ENCODE peak calls at places on chromosomes 11 and 22, in nine cellular contexts. X, R, N, W, E, G, K, B and H are unnamed samples. For H3K27me3, the result is how much of the 10 kb centered on the place peaks cover.

GRCh38 chr11:93477684-93478234 is 65.4 kb downstream of the SMCO4 start:
- DNase-seq in X (no peak), R (no peak), N (no peak), W (no peak), E (no peak), G (no peak), K (no peak), B (no peak), H (no peak)

GRCh38 chr11:129854229-129854805 is 38.7 kb downstream of the TMEM45B start:
- DNase-seq in X (no peak), R (no peak), N (no peak), W (no peak), E (no peak), G (no peak), K (peak), B (no peak), H (no peak)

GRCh38 chr22:48318575-48319320 is 1508.9 kb downstream of the BRD1 start:
- DNase-seq in X (no peak), R (no peak), N (peak), W (no peak), E (no peak), G (no peak), K (no peak), B (no peak), H (no peak)

GRCh38 chr11:75705541-75705940 is 12.1 kb upstream of the MOGAT2 start:
- DNase-seq in X (no peak), R (no peak), N (no peak), W (no peak), E (no peak), G (no peak), K (no peak), B (no peak), H (no peak)

GRCh38 chr11:2725367-2726300 is 25.8 kb upstream of the KCNQ1OT1 start:
- DNase-seq in X (no peak), R (peak), N (no peak), W (peak), E (peak), G (peak), K (peak), B (no peak), H (no peak)

GRCh38 chr11:120571476-120571875 is 59.9 kb downstream of the GRIK4 start:
- DNase-seq in X (no peak), R (no peak), N (no peak), W (no peak), E (no peak), G (no peak), K (no peak), B (no peak), H (no peak)

GRCh38 chr11:115005663-115006062 is 327.3 kb downstream of the NXPE2 start:
- DNase-seq in X (no peak), R (no peak), N (no peak), W (no peak), E (no peak), G (no peak), K (no peak), B (no peak), H (no peak)

GRCh38 chr22:33476206-33476605 is 418.0 kb upstream of the SYN3 start:
- DNase-seq in X (no peak), R (no peak), N (no peak), W (no peak), E (no peak), G (no peak), K (no peak), B (no peak), H (no peak)

GRCh38 chr22:37019309-37020191 is at the start of the genes MPST and TST:
- DNase-seq in X (peak), R (peak), N (peak), W (peak), E (peak), G (peak), K (peak), B (peak), H (peak)

GRCh38 chr22:38963872-38964271 is 6.5 kb downstream of the APOBEC3A start:
- DNase-seq in X (no peak), R (no peak), N (no peak), W (no peak), E (no peak), G (no peak), K (no peak), B (no peak), H (no peak)

GRCh38 chr11:65639623-65640482 is 2.0 kb downstream of the SIPA1 start:
- DNase-seq in X (no peak), R (no peak), N (peak), W (no peak), E (no peak), G (no peak), K (no peak), B (no peak), H (no peak)

GRCh38 chr22:39717099-39717498 is 146.5 kb downstream of the CACNA1I start:
- DNase-seq in X (no peak), R (no peak), N (no peak), W (no peak), E (no peak), G (no peak), K (no peak), B (no peak), H (no peak)

GRCh38 chr22:17132112-17132511 is 11.0 kb upstream of the TMEM121B start:
- DNase-seq in X (no peak), R (no peak), N (no peak), W (no peak), E (no peak), G (no peak), K (no peak), B (no peak), H (no peak)

GRCh38 chr22:46622081-46622521 is 1.9 kb downstream of the GRAMD4 start:
- DNase-seq in X (peak), R (no peak), N (peak), W (peak), E (no peak), G (no peak), K (no peak), B (no peak), H (no peak)

GRCh38 chr22:19874307-19875060 is 19.8 kb upstream of the GNB1L start:
- DNase-seq in X (peak), R (no peak), N (peak), W (peak), E (no peak), G (no peak), K (peak), B (peak), H (no peak)

GRCh38 chr22:30253205-30253852 is 6.8 kb upstream of the LIF start:
- DNase-seq in X (peak), R (no peak), N (peak), W (peak), E (peak), G (peak), K (peak), B (peak), H (peak)

GRCh38 chr11:68598816-68599653 is 85.3 kb upstream of the GAL start:
- DNase-seq in X (no peak), R (no peak), N (no peak), W (no peak), E (peak), G (no peak), K (peak), B (no peak), H (no peak)

GRCh38 chr22:41732096-41732772 is 32.9 kb downstream of the MEI1 start:
- DNase-seq in X (no peak), R (no peak), N (no peak), W (no peak), E (no peak), G (no peak), K (no peak), B (no peak), H (no peak)

GRCh38 chr11:122750047-122750446 is 88.3 kb upstream of the CRTAM start:
- DNase-seq in X (no peak), R (no peak), N (no peak), W (no peak), E (no peak), G (no peak), K (no peak), B (no peak), H (no peak)

GRCh38 chr11:102837646-102838045 is 5.8 kb downstream of the MMP3 start:
- DNase-seq in X (no peak), R (no peak), N (no peak), W (no peak), E (no peak), G (no peak), K (no peak), B (no peak), H (no peak)

GRCh38 chr11:108345767-108346166 is 121.6 kb downstream of the C11orf65 start:
- DNase-seq in X (no peak), R (no peak), N (no peak), W (no peak), E (no peak), G (no peak), K (no peak), B (no peak), H (no peak)

GRCh38 chr22:30423296-30423958 is 2.1 kb upstream of the MTFP1 start:
- DNase-seq in X (no peak), R (no peak), N (peak), W (peak), E (no peak), G (no peak), K (peak), B (peak), H (peak)

GRCh38 chr22:19109198-19110063 is 12.8 kb downstream of the DGCR2 start:
- DNase-seq in X (no peak), R (no peak), N (no peak), W (no peak), E (no peak), G (peak), K (peak), B (peak), H (no peak)

GRCh38 chr11:109993786-109994185 is 99.4 kb upstream of the ZC3H12C start:
- DNase-seq in X (no peak), R (no peak), N (no peak), W (no peak), E (no peak), G (peak), K (peak), B (no peak), H (peak)

GRCh38 chr11:118532091-118532490 is 1.1 kb downstream of the TMEM25 start:
- DNase-seq in X (no peak), R (no peak), N (no peak), W (no peak), E (no peak), G (no peak), K (no peak), B (no peak), H (no peak)

GRCh38 chr11:118531597-118532084 is 649 bp downstream of the TMEM25 start:
- DNase-seq in X (peak), R (no peak), N (no peak), W (no peak), E (no peak), G (no peak), K (no peak), B (no peak), H (no peak)

GRCh38 chr11:118530180-118530682 is 761 bp upstream of the TMEM25 start:
- DNase-seq in X (no peak), R (no peak), N (no peak), W (no peak), E (no peak), G (no peak), K (peak), B (no peak), H (no peak)

GRCh38 chr11:118529584-118530175 is 1.3 kb upstream of the TMEM25 start:
- DNase-seq in X (no peak), R (no peak), N (no peak), W (no peak), E (no peak), G (no peak), K (no peak), B (no peak), H (no peak)

GRCh38 chr11:118530683-118531596 is at the start of gene TMEM25:
- DNase-seq in X (peak), R (peak), N (peak), W (peak), E (peak), G (peak), K (peak), B (peak), H (peak)
- H3K27ac ChIP-seq in X (peak), R (no peak), N (peak), W (no peak), E (no peak), G (peak), K (no peak), B (peak), H (no peak)

DNA sequence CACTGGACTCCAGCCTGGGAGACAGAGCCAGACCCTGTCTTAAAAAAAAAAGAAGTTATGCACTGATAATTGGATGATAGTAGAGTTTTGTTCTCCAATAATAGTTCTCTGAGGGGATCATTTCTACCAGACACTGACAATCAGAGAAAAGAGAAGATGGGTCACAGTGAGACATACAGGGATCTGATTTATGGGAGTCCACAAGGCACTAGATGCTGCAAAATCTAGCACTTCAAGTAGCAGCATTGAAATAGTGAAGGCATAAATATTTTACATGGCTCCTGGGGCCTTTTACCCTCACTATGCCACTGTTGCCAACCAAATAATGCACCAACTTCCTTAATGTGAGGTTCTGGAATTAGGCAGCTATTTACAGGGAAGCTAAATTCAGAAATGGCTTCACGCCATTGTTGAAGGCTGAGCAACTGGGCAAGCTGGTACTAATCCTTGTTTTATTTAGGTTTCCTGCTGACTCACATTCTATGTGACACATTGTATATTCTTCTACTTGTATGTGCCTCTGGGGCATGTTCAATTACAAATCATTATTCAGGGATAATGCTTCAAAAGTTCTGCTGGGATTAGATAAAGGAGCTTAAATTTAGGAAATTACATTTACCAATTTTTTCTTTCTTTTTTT is 38.2 kb upstream of the ABTB2 start:
- DNase-seq in X (no peak), R (no peak), N (no peak), W (no peak), E (peak), G (no peak), K (peak), B (no peak), H (no peak)
- H3K4me3 ChIP-seq in X (no peak), R (no peak), N (no peak), W (no peak), E (no peak), G (no peak), K (no peak), B (no peak), H (no peak)

GRCh38 chr22:26214466-26214865 is 45.2 kb downstream of the SEZ6L start:
- DNase-seq in X (no peak), R (no peak), N (no peak), W (no peak), E (no peak), G (no peak), K (no peak), B (no peak), H (no peak)
- H3K27me3 ChIP-seq in X (under half), R (under half), N (under half), W (under half), E (under half), G (under half), K (under half), B (under half), H (under half)

GRCh38 chr11:69915501-69916250 is 96.5 kb upstream of the FGF3 start:
- DNase-seq in X (peak), R (peak), N (peak), W (peak), E (peak), G (peak), K (peak), B (peak), H (peak)

GRCh38 chr11:69917529-69917928 is 98.3 kb upstream of the FGF3 start:
- DNase-seq in X (no peak), R (no peak), N (no peak), W (no peak), E (no peak), G (no peak), K (no peak), B (no peak), H (no peak)

GRCh38 chr11:69918231-69918937 is 99.2 kb upstream of the FGF3 start:
- DNase-seq in X (no peak), R (no peak), N (peak), W (peak), E (no peak), G (no peak), K (no peak), B (no peak), H (no peak)

GRCh38 chr11:69915151-69915500 is 95.9 kb upstream of the FGF3 start:
- DNase-seq in X (no peak), R (no peak), N (no peak), W (no peak), E (peak), G (no peak), K (peak), B (no peak), H (no peak)

DNA sequence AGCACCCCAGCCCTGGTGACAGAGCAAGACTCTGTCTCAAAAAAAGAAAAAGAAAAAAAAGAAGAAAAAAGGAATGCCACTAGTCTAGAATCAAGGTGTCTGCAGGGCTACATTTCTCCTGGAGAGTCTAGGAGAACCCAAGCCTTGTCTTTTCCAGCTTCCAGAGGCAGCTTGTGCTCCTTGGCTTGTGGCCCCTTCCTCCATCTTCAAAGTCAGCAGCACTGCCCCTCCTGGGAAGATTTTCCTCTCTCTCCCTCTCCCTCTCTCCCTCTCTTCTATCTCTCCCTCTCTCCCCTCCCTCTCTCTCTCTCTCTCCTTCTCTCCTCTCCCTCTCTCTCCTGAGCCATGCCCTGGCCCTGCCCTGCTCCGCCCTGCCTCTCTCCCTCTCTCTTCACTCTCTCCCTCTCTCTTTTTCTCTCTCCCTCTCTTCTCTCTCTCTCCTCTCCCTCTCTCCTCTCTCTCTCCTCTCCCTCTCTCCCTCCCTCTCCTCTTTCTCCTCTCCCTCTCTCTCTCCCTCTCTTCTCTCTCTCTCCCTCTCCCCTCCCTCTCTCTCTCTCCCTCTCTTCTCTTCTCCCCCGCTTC is 97.7 kb upstream of the FGF3 start:
- DNase-seq in X (no peak), R (no peak), N (no peak), W (no peak), E (no peak), G (no peak), K (peak), B (no peak), H (no peak)
- H3K27ac ChIP-seq in X (no peak), R (no peak), N (no peak), W (no peak), E (no peak), G (no peak), K (no peak), B (no peak), H (no peak)